ENCODE peak calls at places on chromosome 12, in four cellular contexts. H is hepatocyte, T is fibroblast of lung, L is MM.1S. R is an unnamed sample.

GRCh38 chr12:22282283-22282682 is 52.2 kb downstream of the ST8SIA1 start:
- DNase-seq in H (peak), T (peak), L (no peak), R (peak)

GRCh38 chr12:26090853-26091510 is 33.9 kb downstream of the BHLHE41 start:
- DNase-seq in L (no peak), H (no peak), T (peak), R (peak)

GRCh38 chr12:31525496-31526157 is 65.3 kb downstream of the DENND5B start:
- DNase-seq in L (no peak), T (no peak), H (no peak), R (no peak)

GRCh38 chr12:46005151-46005797 is 14.9 kb upstream of the SCAF11 start:
- DNase-seq in H (no peak), L (no peak), T (no peak), R (no peak)

GRCh38 chr12:63525831-63526230 is 142.5 kb downstream of the DPY19L2 start:
- DNase-seq in H (no peak), T (no peak), L (no peak), R (no peak)

GRCh38 chr12:127280393-127281275 is 986.3 kb upstream of the TMEM132C start:
- DNase-seq in T (no peak), L (peak), H (peak), R (no peak)

GRCh38 chr12:8904665-8905064 is 9.6 kb upstream of the PHC1 start:
- DNase-seq in H (no peak), L (no peak), T (no peak), R (no peak)

GRCh38 chr12:102462386-102462785 is 18.0 kb downstream of the IGF1 start:
- DNase-seq in L (no peak), H (no peak), T (peak), R (no peak)

GRCh38 chr12:131137836-131138637 is 184.3 kb downstream of the ADGRD1 start:
- DNase-seq in T (no peak), H (peak), L (no peak), R (no peak)

GRCh38 chr12:2288875-2289274 is 236.1 kb downstream of the CACNA1C start:
- DNase-seq in L (no peak), T (no peak), H (no peak), R (no peak)
- H3K27ac ChIP-seq in L (no peak), T (no peak), H (no peak), R (no peak)

GRCh38 chr12:108304633-108305032 is 34.5 kb downstream of the CMKLR1 start:
- DNase-seq in L (no peak), T (peak), H (peak), R (no peak)

GRCh38 chr12:108306506-108306905 is 32.6 kb downstream of the CMKLR1 start:
- DNase-seq in L (no peak), H (no peak), T (no peak), R (no peak)

GRCh38 chr12:108307006-108307405 is 32.1 kb downstream of the CMKLR1 start:
- DNase-seq in H (no peak), L (no peak), T (peak), R (no peak)

GRCh38 chr12:108306014-108306501 is 33.1 kb downstream of the CMKLR1 start:
- DNase-seq in H (peak), T (peak), L (no peak), R (no peak)

GRCh38 chr12:108305520-108305919 is 33.6 kb downstream of the CMKLR1 start:
- DNase-seq in T (peak), H (peak), L (no peak), R (peak)
- H3K27ac ChIP-seq in T (peak), H (peak), L (no peak), R (no peak)

GRCh38 chr12:121545459-121545858 is 35.4 kb downstream of the KDM2B start:
- DNase-seq in L (no peak), H (no peak), T (no peak), R (no peak)

GRCh38 chr12:121549075-121549474 is 31.7 kb downstream of the KDM2B start:
- DNase-seq in T (no peak), L (no peak), H (no peak), R (no peak)

GRCh38 chr12:121550974-121551631 is 29.7 kb downstream of the KDM2B start:
- DNase-seq in L (no peak), T (no peak), H (no peak), R (no peak)
- H3K27ac ChIP-seq in L (no peak), T (no peak), H (no peak), R (no peak)

GRCh38 chr12:126219654-126220279 is 1154.5 kb downstream of the AACS start:
- DNase-seq in H (no peak), T (peak), L (no peak), R (no peak)
- H3K27ac ChIP-seq in H (no peak), T (no peak), L (no peak), R (no peak)

DNA sequence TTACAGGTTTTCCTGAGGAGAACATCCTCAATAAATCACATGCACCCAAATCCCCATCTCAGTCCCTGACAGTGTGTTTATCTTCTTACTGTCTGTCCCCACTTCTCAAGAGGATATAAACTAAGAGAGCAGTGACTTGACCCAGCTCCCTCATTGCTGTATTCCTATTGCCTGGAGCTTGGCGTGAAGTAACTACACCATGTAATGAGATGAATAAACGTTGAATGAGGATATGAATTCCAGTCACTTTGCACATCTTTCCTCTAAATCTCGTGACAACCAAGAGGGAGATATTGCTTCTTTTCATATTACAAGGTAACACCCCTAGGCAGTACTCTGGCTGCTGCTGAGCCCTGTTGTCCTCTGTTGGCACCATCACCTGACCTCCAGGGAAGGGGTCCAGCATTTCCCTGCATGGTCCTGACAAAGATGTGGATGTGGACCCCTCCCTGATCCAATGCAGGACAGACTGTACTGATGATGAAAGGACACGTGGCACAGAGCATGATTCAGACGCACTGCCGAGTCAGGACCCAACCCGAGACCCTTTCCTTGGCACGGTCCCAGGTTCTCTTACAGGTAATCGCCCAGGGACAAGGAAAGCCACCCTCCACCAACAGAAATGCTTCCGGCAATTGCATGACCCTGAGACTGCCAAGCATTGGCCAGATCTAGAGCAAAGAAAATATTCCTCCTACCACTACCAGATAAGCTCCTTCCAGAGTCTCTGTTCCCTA is 47.7 kb upstream of the CPM start:
- DNase-seq in L (no peak), T (no peak), H (no peak), R (no peak)
- H3K27ac ChIP-seq in L (no peak), T (no peak), H (no peak), R (peak)

GRCh38 chr12:78703820-78704525 is 160.6 kb upstream of the SYT1 start:
- DNase-seq in T (peak), L (no peak), H (no peak), R (peak)
- H3K27ac ChIP-seq in T (peak), L (no peak), H (no peak), R (no peak)

GRCh38 chr12:52243264-52243773 is 10.3 kb downstream of the KRT7 start:
- DNase-seq in T (peak), H (no peak), L (no peak), R (no peak)

GRCh38 chr12:52245962-52246577 is 13.0 kb downstream of the KRT7 start:
- DNase-seq in L (no peak), H (no peak), T (no peak), R (no peak)

GRCh38 chr12:52245259-52245961 is 12.4 kb downstream of the KRT7 start:
- DNase-seq in T (no peak), H (no peak), L (no peak), R (no peak)

GRCh38 chr12:52243774-52244614 is 11.0 kb downstream of the KRT7 start:
- DNase-seq in T (peak), L (peak), H (peak), R (peak)

GRCh38 chr12:52244615-52244994 is 11.6 kb downstream of the KRT7 start:
- DNase-seq in H (no peak), L (no peak), T (no peak), R (no peak)
- H3K27ac ChIP-seq in H (peak), L (no peak), T (peak), R (peak)

GRCh38 chr12:11794311-11794710 is 144.8 kb downstream of the ETV6 start:
- DNase-seq in H (no peak), L (no peak), T (peak), R (no peak)
- H3K27ac ChIP-seq in H (peak), L (no peak), T (no peak), R (no peak)